ENCODE peak calls at places on chromosomes 16 and 17, in eight cellular contexts. F, P, A, B, G, Z, D and Y are unnamed samples.

GRCh38 chr17:2751482-2751881 is 2.0 kb upstream of the CCDC92B start:
- DNase-seq in Z (no peak), D (no peak), A (no peak), P (no peak), F (no peak), G (no peak), B (no peak), Y (no peak)

GRCh38 chr16:58466396-58466795 is 33.5 kb upstream of the NDRG4 start:
- DNase-seq in Z (no peak), A (no peak), P (no peak), D (no peak), F (no peak), B (no peak), G (no peak), Y (no peak)

GRCh38 chr16:67296422-67296821 is 17.1 kb downstream of the PLEKHG4 start:
- DNase-seq in Z (peak), D (no peak), B (peak), G (no peak), P (no peak), A (peak), F (no peak), Y (no peak)

GRCh38 chr17:36856921-36857381 is 80.3 kb upstream of the LHX1 start:
- DNase-seq in F (no peak), P (no peak), G (no peak), Z (no peak), D (no peak), A (no peak), B (no peak), Y (no peak)

GRCh38 chr17:43661699-43662431 is at the start of gene MEOX1:
- DNase-seq in Z (no peak), A (no peak), D (no peak), P (no peak), B (peak), F (peak), G (no peak), Y (no peak)

GRCh38 chr16:24776486-24777220 is 47.2 kb downstream of the TNRC6A start:
- DNase-seq in Z (no peak), G (no peak), P (no peak), D (no peak), A (no peak), F (no peak), B (no peak), Y (no peak)

GRCh38 chr16:3549906-3550305 is 27.3 kb downstream of the NLRC3 start:
- DNase-seq in P (no peak), D (no peak), F (no peak), A (no peak), B (no peak), G (no peak), Z (no peak), Y (no peak)

GRCh38 chr17:16419929-16420271 is 4.5 kb downstream of the TRPV2 start:
- DNase-seq in P (peak), A (no peak), B (no peak), G (no peak), Z (peak), D (no peak), F (peak), Y (peak)

GRCh38 chr16:10871157-10871991 is 5.6 kb upstream of the CIITA start:
- DNase-seq in D (no peak), B (no peak), Z (peak), A (no peak), F (peak), P (peak), G (no peak), Y (peak)

GRCh38 chr17:17921192-17922082 is 50.8 kb downstream of the TOM1L2 start:
- DNase-seq in Z (peak), P (peak), G (peak), B (peak), D (no peak), F (no peak), A (peak), Y (peak)

GRCh38 chr16:25922438-25922837 is 230.7 kb downstream of the HS3ST4 start:
- DNase-seq in A (no peak), D (no peak), B (no peak), G (no peak), P (no peak), F (no peak), Z (no peak), Y (no peak)

GRCh38 chr17:8014558-8014850 is 12.1 kb downstream of the GUCY2D start:
- DNase-seq in G (no peak), D (no peak), A (no peak), Z (no peak), F (no peak), P (no peak), B (no peak), Y (no peak)

GRCh38 chr16:59783191-59783590 is 1049.1 kb upstream of the GOT2 start:
- DNase-seq in Z (peak), F (no peak), D (no peak), B (no peak), P (no peak), A (no peak), G (no peak), Y (no peak)

GRCh38 chr17:31085563-31085962 is 9.2 kb upstream of the NF1 start:
- DNase-seq in D (no peak), B (no peak), G (no peak), P (no peak), A (no peak), F (no peak), Z (no peak), Y (no peak)

GRCh38 chr17:81194941-81195901 is 27.5 kb downstream of the CEP131 start:
- DNase-seq in F (no peak), D (no peak), P (no peak), G (no peak), Z (no peak), B (no peak), A (no peak), Y (no peak)

GRCh38 chr16:58661199-58661830 is 23.3 kb downstream of the SLC38A7 start:
- DNase-seq in P (peak), Z (peak), B (peak), G (peak), D (peak), F (peak), A (peak), Y (peak)

GRCh38 chr17:82287849-82288601 is 14.5 kb upstream of the CSNK1D start:
- DNase-seq in P (peak), A (peak), F (no peak), Z (no peak), G (no peak), B (no peak), D (no peak), Y (peak)

GRCh38 chr16:89402962-89403361 is 87.4 kb downstream of the ANKRD11 start:
- DNase-seq in Z (no peak), F (no peak), D (peak), A (no peak), P (no peak), B (no peak), G (no peak), Y (no peak)

GRCh38 chr17:60398227-60398959 is 6.5 kb upstream of the USP32 start:
- DNase-seq in Z (no peak), B (no peak), G (no peak), P (no peak), A (no peak), F (peak), D (peak), Y (no peak)

GRCh38 chr17:15931394-15931793 is 13.5 kb upstream of the ADORA2B start:
- DNase-seq in A (no peak), G (no peak), F (no peak), P (no peak), D (no peak), Z (no peak), B (no peak), Y (no peak)